ENCODE peak calls at places on chromosome 10, in six cellular contexts. A, F, S, D, B and E are unnamed samples.

GRCh38 chr10:122341141-122341810 is 33.2 kb upstream of the PLEKHA1 start:
- DNase-seq in S (no peak), B (no peak), A (no peak), D (no peak), F (no peak), E (no peak)

GRCh38 chr10:132882481-132882951 is 59.9 kb downstream of the CFAP46 start:
- DNase-seq in F (no peak), A (no peak), S (no peak), B (no peak), D (no peak), E (no peak)

GRCh38 chr10:116707981-116708380 is 34.4 kb downstream of the HSPA12A start:
- DNase-seq in S (no peak), B (no peak), A (no peak), F (no peak), D (no peak), E (no peak)

GRCh38 chr10:69406816-69407580 is 9.7 kb downstream of the TACR2 start:
- DNase-seq in D (no peak), B (no peak), S (no peak), A (no peak), F (no peak), E (no peak)

GRCh38 chr10:107264742-107265141 is 100.2 kb upstream of the SORCS1 start:
- DNase-seq in S (no peak), B (no peak), A (no peak), D (no peak), F (no peak), E (no peak)

GRCh38 chr10:89645742-89646172 is 715 bp upstream of the PANK1 start:
- DNase-seq in D (no peak), S (no peak), F (no peak), B (no peak), A (no peak), E (no peak)

GRCh38 chr10:6669269-6669859 is 89.3 kb upstream of the PRKCQ start:
- DNase-seq in F (no peak), D (peak), B (peak), S (peak), A (peak), E (no peak)

GRCh38 chr10:6987536-6987945 is 407.5 kb upstream of the PRKCQ start:
- DNase-seq in B (no peak), D (no peak), F (no peak), S (no peak), A (peak), E (no peak)

GRCh38 chr10:58952747-58953466 is 223.5 kb upstream of the PHYHIPL start:
- DNase-seq in S (no peak), A (peak), F (no peak), D (peak), B (no peak), E (no peak)

GRCh38 chr10:70513848-70514309 is 35.3 kb downstream of the PALD1 start:
- DNase-seq in S (no peak), A (no peak), B (no peak), D (no peak), F (no peak), E (no peak)

GRCh38 chr10:24255115-24255895 is 46.4 kb downstream of the KIAA1217 start:
- DNase-seq in F (no peak), B (no peak), A (no peak), S (no peak), D (peak), E (no peak)

GRCh38 chr10:126242352-126243260 is 145.7 kb downstream of the ADAM12 start:
- DNase-seq in F (no peak), A (peak), D (peak), B (peak), S (no peak), E (no peak)

GRCh38 chr10:31586708-31587107 is 267.7 kb downstream of the ZEB1 start:
- DNase-seq in D (no peak), A (peak), S (no peak), F (no peak), B (no peak), E (peak)

GRCh38 chr10:93437946-93438795 is 44.0 kb downstream of the MYOF start:
- DNase-seq in B (no peak), A (no peak), D (no peak), S (no peak), F (no peak), E (no peak)

GRCh38 chr10:85599081-85599480 is 767.5 kb downstream of the GRID1 start:
- DNase-seq in F (no peak), B (no peak), S (no peak), D (no peak), A (no peak), E (no peak)

GRCh38 chr10:29648114-29648982 is 13.6 kb upstream of the SVIL start:
- DNase-seq in S (peak), F (no peak), B (no peak), A (no peak), D (no peak), E (no peak)

GRCh38 chr10:110842305-110842952 is 29.3 kb upstream of the PDCD4 start:
- DNase-seq in B (no peak), D (no peak), A (no peak), F (no peak), S (no peak), E (no peak)

GRCh38 chr10:62183442-62183841 is 85.2 kb downstream of the RTKN2 start:
- DNase-seq in S (peak), A (no peak), B (no peak), D (no peak), F (no peak), E (no peak)

GRCh38 chr10:30116254-30116573 is 56.8 kb upstream of the JCAD start:
- DNase-seq in B (no peak), F (no peak), S (no peak), D (no peak), A (no peak), E (no peak)

GRCh38 chr10:23514321-23514720 is 75.4 kb downstream of the OTUD1 start:
- DNase-seq in F (no peak), B (no peak), D (no peak), A (no peak), S (no peak), E (no peak)